ENCODE peak calls at places on chromosomes 4 and X, in eight cellular contexts. One of them, this sample, is unnamed. For H3K4me1 and H3K36me3, the result is how much of the 10 kb centered on the place peaks cover.

GRCh38 chr4:26420903-26421302 is 69.4 kb downstream of the CCKAR start:
- DNase-seq in endothelial cell of umbilical vein: no peak
- DNase-seq in upper lobe of left lung: no peak
- DNase-seq in tibial nerve: no peak
- DNase-seq in prostate gland: peak
- DNase-seq in vagina: no peak
- DNase-seq in breast epithelium: no peak
- DNase-seq in esophagus squamous epithelium: no peak
- DNase-seq in this sample: no peak

GRCh38 chr4:879730-880079 is 52.4 kb downstream of the GAK start:
- DNase-seq in endothelial cell of umbilical vein: no peak
- DNase-seq in upper lobe of left lung: no peak
- DNase-seq in tibial nerve: no peak
- DNase-seq in prostate gland: no peak
- DNase-seq in vagina: no peak
- DNase-seq in breast epithelium: no peak
- DNase-seq in esophagus squamous epithelium: no peak
- DNase-seq in this sample: no peak

GRCh38 chr4:48180234-48180633 is 46.2 kb upstream of the TXK start:
- DNase-seq in endothelial cell of umbilical vein: no peak
- DNase-seq in upper lobe of left lung: no peak
- DNase-seq in tibial nerve: no peak
- DNase-seq in prostate gland: no peak
- DNase-seq in vagina: no peak
- DNase-seq in breast epithelium: no peak
- DNase-seq in esophagus squamous epithelium: no peak
- DNase-seq in this sample: no peak

GRCh38 chr4:185810746-185811508 is 1.1 kb downstream of the SORBS2 start:
- DNase-seq in endothelial cell of umbilical vein: no peak
- DNase-seq in upper lobe of left lung: no peak
- DNase-seq in tibial nerve: no peak
- DNase-seq in prostate gland: no peak
- DNase-seq in vagina: no peak
- DNase-seq in breast epithelium: no peak
- DNase-seq in esophagus squamous epithelium: no peak
- DNase-seq in this sample: no peak

GRCh38 chrX:18931972-18932371 is 51.9 kb downstream of the PHKA2 start:
- DNase-seq in endothelial cell of umbilical vein: peak
- DNase-seq in upper lobe of left lung: no peak
- DNase-seq in tibial nerve: no peak
- DNase-seq in prostate gland: no peak
- DNase-seq in vagina: no peak
- DNase-seq in breast epithelium: no peak
- DNase-seq in esophagus squamous epithelium: no peak
- DNase-seq in this sample: no peak

GRCh38 chrX:14616301-14616700 is 87.0 kb downstream of the GLRA2 start:
- DNase-seq in endothelial cell of umbilical vein: no peak
- DNase-seq in upper lobe of left lung: no peak
- DNase-seq in tibial nerve: no peak
- DNase-seq in prostate gland: no peak
- DNase-seq in vagina: no peak
- DNase-seq in breast epithelium: no peak
- DNase-seq in esophagus squamous epithelium: no peak
- DNase-seq in this sample: no peak

GRCh38 chr4:108702960-108703359 is 52.6 kb downstream of the OSTC start:
- DNase-seq in endothelial cell of umbilical vein: no peak
- DNase-seq in upper lobe of left lung: no peak
- DNase-seq in tibial nerve: no peak
- DNase-seq in prostate gland: no peak
- DNase-seq in vagina: no peak
- DNase-seq in breast epithelium: no peak
- DNase-seq in esophagus squamous epithelium: no peak
- DNase-seq in this sample: no peak

GRCh38 chr4:123170843-123171242 is 225.8 kb upstream of the SPRY1 start:
- DNase-seq in endothelial cell of umbilical vein: no peak
- DNase-seq in upper lobe of left lung: no peak
- DNase-seq in tibial nerve: no peak
- DNase-seq in prostate gland: no peak
- DNase-seq in vagina: no peak
- DNase-seq in breast epithelium: no peak
- DNase-seq in esophagus squamous epithelium: no peak
- DNase-seq in this sample: no peak

GRCh38 chr4:150149381-150149780 is 71.1 kb downstream of the DCLK2 start:
- DNase-seq in endothelial cell of umbilical vein: no peak
- DNase-seq in upper lobe of left lung: no peak
- DNase-seq in tibial nerve: no peak
- DNase-seq in prostate gland: no peak
- DNase-seq in vagina: no peak
- DNase-seq in breast epithelium: no peak
- DNase-seq in esophagus squamous epithelium: no peak
- DNase-seq in this sample: no peak

GRCh38 chr4:101356928-101357327 is 9.6 kb upstream of the PPP3CA start:
- DNase-seq in endothelial cell of umbilical vein: peak
- DNase-seq in upper lobe of left lung: peak
- DNase-seq in tibial nerve: no peak
- DNase-seq in prostate gland: no peak
- DNase-seq in vagina: no peak
- DNase-seq in breast epithelium: no peak
- DNase-seq in esophagus squamous epithelium: no peak
- DNase-seq in this sample: no peak

DNA sequence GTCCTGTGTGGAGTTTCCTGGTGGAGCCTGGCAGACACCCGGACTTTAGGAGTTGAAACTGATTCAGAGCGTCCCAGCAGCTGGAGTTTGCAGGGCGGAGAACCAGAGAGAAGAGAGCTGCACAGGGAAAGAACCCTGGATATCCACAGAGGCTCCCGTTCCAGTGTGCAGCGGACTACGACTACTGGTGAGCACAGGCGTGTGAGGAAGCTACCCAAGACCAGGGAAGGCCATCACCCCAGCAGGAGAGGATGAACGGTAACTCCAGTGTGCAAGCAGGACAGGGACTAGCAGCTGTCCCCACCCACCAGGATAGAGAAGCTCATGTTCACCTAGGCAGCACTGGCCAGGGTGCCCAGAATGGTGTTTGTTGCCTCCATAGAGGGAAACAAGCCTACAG is 2.3 kb downstream of the LAGE3 start:
- DNase-seq in endothelial cell of umbilical vein: no peak
- DNase-seq in upper lobe of left lung: no peak
- DNase-seq in tibial nerve: no peak
- DNase-seq in prostate gland: no peak
- DNase-seq in vagina: no peak
- DNase-seq in breast epithelium: no peak
- DNase-seq in esophagus squamous epithelium: no peak
- DNase-seq in this sample: no peak
- H3K4me1 ChIP-seq in endothelial cell of umbilical vein: under half
- H3K4me1 ChIP-seq in upper lobe of left lung: under half
- H3K4me1 ChIP-seq in tibial nerve: under half
- H3K4me1 ChIP-seq in prostate gland: under half
- H3K4me1 ChIP-seq in vagina: under half
- H3K4me1 ChIP-seq in breast epithelium: under half
- H3K4me1 ChIP-seq in esophagus squamous epithelium: under half
- H3K4me1 ChIP-seq in this sample: under half

DNA sequence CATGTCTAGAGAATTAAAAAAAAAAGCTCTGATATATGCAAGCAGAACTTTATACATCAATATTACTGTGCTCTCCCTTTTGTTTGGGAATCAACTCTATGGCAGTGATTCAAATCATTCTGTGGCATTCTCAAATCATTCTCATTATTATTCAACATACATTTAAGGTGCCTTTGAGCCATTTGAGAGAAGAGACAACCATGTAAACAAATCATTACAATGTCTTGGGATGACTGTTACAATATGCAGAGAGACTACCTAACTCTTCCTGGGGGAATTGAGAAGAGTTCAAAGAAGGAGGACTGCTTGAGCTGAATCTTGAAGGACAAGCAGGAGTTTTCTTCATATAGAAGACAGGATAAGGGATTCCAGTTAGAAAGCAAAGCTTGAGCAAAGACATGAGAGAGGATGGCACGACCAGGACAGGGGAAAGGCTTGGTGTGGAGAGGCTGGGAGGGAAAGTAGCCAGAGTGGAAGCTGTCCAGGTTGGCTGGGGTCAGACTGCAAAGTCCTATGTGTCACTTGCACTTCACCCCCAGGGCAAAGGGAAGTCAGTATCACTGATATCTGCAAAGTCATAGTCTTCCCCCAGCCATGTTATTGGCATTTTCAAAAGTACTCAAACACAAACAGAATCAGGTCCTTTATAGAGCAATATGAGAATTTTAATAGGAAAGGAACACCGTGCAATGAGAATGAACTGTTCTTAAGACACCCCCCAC is 9.0 kb downstream of the SEC24D start:
- DNase-seq in endothelial cell of umbilical vein: no peak
- DNase-seq in upper lobe of left lung: no peak
- DNase-seq in tibial nerve: no peak
- DNase-seq in prostate gland: no peak
- DNase-seq in vagina: no peak
- DNase-seq in breast epithelium: no peak
- DNase-seq in esophagus squamous epithelium: no peak
- DNase-seq in this sample: no peak
- TF ChIP-seq POLR2A in endothelial cell of umbilical vein: no peak
- TF ChIP-seq POLR2A in upper lobe of left lung: no peak
- TF ChIP-seq POLR2A in tibial nerve: no peak
- TF ChIP-seq POLR2A in prostate gland: no peak
- TF ChIP-seq POLR2A in vagina: no peak
- TF ChIP-seq POLR2A in breast epithelium: no peak
- TF ChIP-seq POLR2A in esophagus squamous epithelium: no peak
- TF ChIP-seq POLR2A in this sample: no peak

GRCh38 chr4:7786517-7786916 is 153.1 kb downstream of the AFAP1 start:
- DNase-seq in endothelial cell of umbilical vein: no peak
- DNase-seq in upper lobe of left lung: no peak
- DNase-seq in tibial nerve: no peak
- DNase-seq in prostate gland: no peak
- DNase-seq in vagina: no peak
- DNase-seq in breast epithelium: no peak
- DNase-seq in esophagus squamous epithelium: no peak
- DNase-seq in this sample: no peak

GRCh38 chr4:7787067-7787466 is 152.6 kb downstream of the AFAP1 start:
- DNase-seq in endothelial cell of umbilical vein: no peak
- DNase-seq in upper lobe of left lung: no peak
- DNase-seq in tibial nerve: no peak
- DNase-seq in prostate gland: no peak
- DNase-seq in vagina: no peak
- DNase-seq in breast epithelium: peak
- DNase-seq in esophagus squamous epithelium: no peak
- DNase-seq in this sample: no peak

GRCh38 chr4:7788193-7788592 is 151.5 kb downstream of the AFAP1 start:
- DNase-seq in endothelial cell of umbilical vein: no peak
- DNase-seq in upper lobe of left lung: no peak
- DNase-seq in tibial nerve: no peak
- DNase-seq in prostate gland: no peak
- DNase-seq in vagina: no peak
- DNase-seq in breast epithelium: no peak
- DNase-seq in esophagus squamous epithelium: no peak
- DNase-seq in this sample: no peak

GRCh38 chr4:7788687-7789425 is 150.8 kb downstream of the AFAP1 start:
- DNase-seq in endothelial cell of umbilical vein: no peak
- DNase-seq in upper lobe of left lung: peak
- DNase-seq in tibial nerve: no peak
- DNase-seq in prostate gland: no peak
- DNase-seq in vagina: no peak
- DNase-seq in breast epithelium: no peak
- DNase-seq in esophagus squamous epithelium: no peak
- DNase-seq in this sample: peak

DNA sequence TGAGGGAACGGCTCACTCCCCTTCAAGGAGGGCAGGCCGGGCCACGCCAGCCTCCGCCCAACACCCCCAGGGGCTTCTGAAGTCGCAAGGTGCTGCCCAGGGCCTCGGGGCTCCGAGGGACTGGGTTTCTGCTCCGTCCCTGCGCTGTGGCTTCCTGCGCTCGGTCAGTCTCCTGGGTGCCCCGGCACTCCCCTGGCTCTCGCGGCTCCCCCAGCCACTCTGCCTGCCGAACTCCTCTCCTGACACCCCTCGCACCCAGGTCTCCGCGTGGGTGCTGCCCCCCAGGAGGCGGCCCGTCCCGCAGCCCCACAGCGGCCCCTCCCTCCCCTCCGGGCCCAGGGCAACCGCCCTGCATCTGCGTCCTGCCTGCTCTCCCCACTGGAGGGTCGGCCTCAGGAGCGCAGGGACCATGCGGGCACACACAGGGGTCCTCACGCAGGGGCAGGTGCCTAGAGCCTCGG is 151.9 kb downstream of the AFAP1 start:
- DNase-seq in endothelial cell of umbilical vein: no peak
- DNase-seq in upper lobe of left lung: no peak
- DNase-seq in tibial nerve: no peak
- DNase-seq in prostate gland: no peak
- DNase-seq in vagina: no peak
- DNase-seq in breast epithelium: no peak
- DNase-seq in esophagus squamous epithelium: no peak
- DNase-seq in this sample: no peak
- H3K36me3 ChIP-seq in endothelial cell of umbilical vein: under half
- H3K36me3 ChIP-seq in upper lobe of left lung: under half
- H3K36me3 ChIP-seq in tibial nerve: under half
- H3K36me3 ChIP-seq in prostate gland: under half
- H3K36me3 ChIP-seq in vagina: under half
- H3K36me3 ChIP-seq in breast epithelium: under half
- H3K36me3 ChIP-seq in esophagus squamous epithelium: half or more
- H3K36me3 ChIP-seq in this sample: under half

GRCh38 chr4:40550900-40551546 is 78.6 kb downstream of the RBM47 start:
- DNase-seq in endothelial cell of umbilical vein: peak
- DNase-seq in upper lobe of left lung: peak
- DNase-seq in tibial nerve: no peak
- DNase-seq in prostate gland: peak
- DNase-seq in vagina: no peak
- DNase-seq in breast epithelium: no peak
- DNase-seq in esophagus squamous epithelium: no peak
- DNase-seq in this sample: no peak
- H3K4me1 ChIP-seq in endothelial cell of umbilical vein: under half
- H3K4me1 ChIP-seq in upper lobe of left lung: under half
- H3K4me1 ChIP-seq in tibial nerve: under half
- H3K4me1 ChIP-seq in prostate gland: under half
- H3K4me1 ChIP-seq in vagina: under half
- H3K4me1 ChIP-seq in breast epithelium: under half
- H3K4me1 ChIP-seq in esophagus squamous epithelium: half or more
- H3K4me1 ChIP-seq in this sample: under half

DNA sequence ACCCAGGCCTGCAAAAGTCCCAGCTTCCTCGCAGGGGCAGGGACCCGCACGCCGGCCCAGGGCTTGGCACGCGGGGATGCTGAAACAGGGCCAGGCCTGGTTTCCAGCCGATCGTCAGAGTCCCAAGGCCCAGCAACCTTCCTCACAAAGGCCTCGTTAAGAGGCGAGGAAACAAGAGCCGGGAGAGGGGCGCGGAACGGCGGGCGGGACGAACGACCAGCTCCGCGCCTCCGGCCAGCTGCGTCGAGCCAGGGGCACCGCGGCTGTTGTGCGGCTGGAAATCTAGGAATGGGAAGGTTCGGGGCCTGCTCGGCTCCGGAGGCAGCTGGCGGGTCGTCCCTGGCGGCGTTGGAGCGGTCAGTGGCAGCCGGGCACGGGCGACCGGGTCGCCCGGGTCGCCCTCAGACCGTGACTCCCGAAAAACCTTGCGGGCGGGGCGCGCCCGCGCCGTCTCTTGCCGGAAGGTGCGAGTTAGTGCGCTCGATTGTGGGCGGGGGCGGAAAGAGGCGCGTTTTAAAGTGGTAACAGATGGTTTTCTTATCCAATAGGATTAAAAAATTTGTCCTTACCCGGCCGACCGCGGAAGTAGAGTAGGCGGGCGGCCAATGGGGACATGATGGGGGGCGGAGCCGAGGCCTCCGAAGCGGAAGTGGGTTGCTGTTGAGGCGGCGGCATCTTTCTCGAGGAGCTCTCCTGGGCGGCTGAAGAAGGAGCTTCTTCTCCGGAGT is at the start of gene RNF4:
- DNase-seq in endothelial cell of umbilical vein: peak
- DNase-seq in upper lobe of left lung: peak
- DNase-seq in tibial nerve: peak
- DNase-seq in prostate gland: peak
- DNase-seq in vagina: no peak
- DNase-seq in breast epithelium: peak
- DNase-seq in esophagus squamous epithelium: peak
- DNase-seq in this sample: peak
- TF ChIP-seq POLR2A in endothelial cell of umbilical vein: peak
- TF ChIP-seq POLR2A in upper lobe of left lung: no peak
- TF ChIP-seq POLR2A in tibial nerve: peak
- TF ChIP-seq POLR2A in prostate gland: peak
- TF ChIP-seq POLR2A in vagina: peak
- TF ChIP-seq POLR2A in breast epithelium: no peak
- TF ChIP-seq POLR2A in esophagus squamous epithelium: no peak
- TF ChIP-seq POLR2A in this sample: peak

This sample was measured in gastrocnemius medialis.